ENCODE peak calls at places on chromosomes 13 and 19, in ten cellular contexts. C is ascending aorta; O is cardiac muscle cell; Z is aorta; Y is mucosa of descending colon; P is body of pancreas; N is right atrium auricular region; L is brain microvascular endothelial cell; U is effector memory CD4-positive, alpha-beta T cell; B is kidney epithelial cell. Q is an unnamed sample.

GRCh38 chr19:11160119-11160768 is 4.7 kb upstream of the SPC24 start:
- DNase-seq in B (no peak), N (no peak), Z (no peak), Y (no peak), L (no peak), O (no peak), U (no peak), P (no peak), C (no peak), Q (no peak)

GRCh38 chr19:40807147-40808020 is 8.4 kb downstream of the EGLN2 start:
- DNase-seq in B (no peak), U (no peak), L (no peak), N (no peak), Z (peak; percentile 68), C (no peak), P (no peak), O (peak; percentile 34), Y (peak; percentile 51), Q (no peak)

GRCh38 chr19:40974633-40975037 is 16.4 kb upstream of the CYP2B6 start:
- DNase-seq in B (peak; percentile 26), P (peak; percentile 79), Y (peak; percentile 74), O (peak; percentile 78), L (peak; percentile 66), Z (peak; percentile 77), C (no peak), N (peak; percentile 66), U (peak; percentile 50), Q (peak; percentile 89)

GRCh38 chr19:52410276-52410675 is 12.6 kb downstream of the ZNF528 start:
- DNase-seq in B (no peak), U (no peak), C (no peak), Z (no peak), N (no peak), L (no peak), P (no peak), O (no peak), Y (no peak), Q (no peak)

GRCh38 chr13:35720690-35721554 is 244.4 kb upstream of the MAB21L1 start:
- DNase-seq in U (no peak), N (no peak), L (peak; percentile 12), B (no peak), P (peak; percentile 26), O (peak; percentile 80), Z (no peak), C (no peak), Y (peak; percentile 53), Q (peak; percentile 83)

GRCh38 chr13:108322206-108322824 is 52.8 kb downstream of the TNFSF13B start:
- DNase-seq in N (no peak), P (no peak), B (peak; percentile 2), L (peak; percentile 22), U (no peak), Y (no peak), O (peak; percentile 66), Z (no peak), C (no peak), Q (peak; percentile 83)

GRCh38 chr19:42465827-42466280 is 23.1 kb upstream of the CXCL17 start:
- DNase-seq in C (no peak), L (no peak), B (no peak), Z (no peak), P (no peak), O (no peak), U (no peak), N (no peak), Y (no peak), Q (no peak)

GRCh38 chr13:63274772-63275171 is 1859.1 kb upstream of the PCDH20 start:
- DNase-seq in U (no peak), Y (no peak), B (no peak), L (no peak), N (no peak), O (no peak), Z (no peak), C (no peak), P (no peak), Q (no peak)

GRCh38 chr13:29785978-29786377 is 64.4 kb downstream of the UBL3 start:
- DNase-seq in U (no peak), N (no peak), Y (no peak), P (no peak), C (no peak), L (no peak), B (no peak), Z (no peak), O (no peak), Q (no peak)

GRCh38 chr19:18109731-18110671 is 12.4 kb downstream of the MAST3 start:
- DNase-seq in Z (peak; percentile 89), P (peak; percentile 68), N (no peak), L (no peak), B (no peak), U (peak; percentile 23), C (no peak), O (peak; percentile 62), Y (peak; percentile 85), Q (peak; percentile 77)

GRCh38 chr19:33407140-33407551 is 33.6 kb downstream of the CEBPG start:
- DNase-seq in L (no peak), C (no peak), Y (no peak), Z (no peak), N (no peak), O (no peak), U (no peak), P (no peak), B (no peak), Q (no peak)

GRCh38 chr19:33407716-33408115 is 34.2 kb downstream of the CEBPG start:
- DNase-seq in Z (peak; percentile 70), Y (peak; percentile 23), U (no peak), B (no peak), L (no peak), P (no peak), N (no peak), C (no peak), O (no peak), Q (no peak)

GRCh38 chr19:33409035-33409434 is 35.5 kb downstream of the CEBPG start:
- DNase-seq in Y (peak; percentile 7), L (no peak), P (no peak), B (no peak), N (no peak), C (no peak), U (no peak), Z (peak; percentile 62), O (no peak), Q (no peak)

GRCh38 chr19:33408538-33408937 is 35.0 kb downstream of the CEBPG start:
- DNase-seq in C (no peak), L (no peak), B (no peak), O (no peak), Y (peak; percentile 6), N (no peak), Z (peak; percentile 20), U (no peak), P (no peak), Q (no peak)

DNA sequence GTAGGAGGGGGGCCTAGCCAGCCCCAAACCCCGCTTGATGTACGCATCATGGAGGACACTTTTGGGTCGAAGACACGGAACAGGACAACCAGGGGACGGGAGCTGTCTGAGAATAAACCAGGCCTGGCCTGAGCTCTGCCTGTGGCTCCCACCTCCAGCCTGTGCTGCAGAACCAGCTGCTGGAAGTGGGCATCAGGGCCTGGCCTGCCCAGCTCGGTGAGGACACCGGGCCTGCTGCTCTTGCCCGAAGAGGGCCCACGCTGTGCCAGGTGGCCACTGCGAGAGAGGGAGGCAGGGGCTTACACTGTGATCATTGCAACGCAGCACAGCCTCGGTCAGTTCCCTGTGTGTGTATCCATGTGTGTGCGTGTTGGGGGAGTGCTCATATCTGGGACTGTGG is 34.6 kb downstream of the CEBPG start:
- DNase-seq in L (no peak), O (no peak), P (no peak), B (no peak), C (no peak), Z (peak; percentile 60), Y (peak; percentile 17), N (no peak), U (no peak), Q (no peak)
- H3K4me3 ChIP-seq in L (no peak overlapping the region), O (no peak overlapping the region), P (no peak overlapping the region), B (no peak overlapping the region), C (no peak overlapping the region), Z (no peak overlapping the region), Y (no peak overlapping the region), N (no peak overlapping the region), U (no peak overlapping the region), Q (no peak overlapping the region)

GRCh38 chr13:59501004-59501403 is 662.7 kb downstream of the DIAPH3 start:
- DNase-seq in O (no peak), Z (no peak), B (no peak), U (no peak), N (no peak), L (no peak), C (no peak), P (no peak), Y (no peak), Q (no peak)
- H3K4me3 ChIP-seq in O (no peak overlapping the region), Z (no peak overlapping the region), B (no peak overlapping the region), U (no peak overlapping the region), N (no peak overlapping the region), L (no peak overlapping the region), C (no peak overlapping the region), P (no peak overlapping the region), Y (no peak overlapping the region), Q (no peak overlapping the region)

GRCh38 chr19:784541-784940 is 12.7 kb upstream of the PTBP1 start:
- DNase-seq in U (no peak), L (no peak), Z (no peak), O (no peak), P (peak; percentile 59), C (no peak), Y (no peak), N (no peak), B (no peak), Q (no peak)

GRCh38 chr19:780935-781334 is 16.3 kb upstream of the PTBP1 start:
- DNase-seq in U (no peak), L (no peak), O (no peak), Y (no peak), C (no peak), P (no peak), Z (no peak), B (no peak), N (no peak), Q (no peak)

GRCh38 chr19:782195-783043 is 14.8 kb upstream of the PTBP1 start:
- DNase-seq in N (no peak), L (no peak), P (peak; percentile 66), Z (no peak), B (no peak), C (no peak), U (no peak), Y (peak; percentile 29), O (peak; percentile 33), Q (peak; percentile 81)

GRCh38 chr19:778910-779653 is 18.2 kb upstream of the PTBP1 start:
- DNase-seq in N (peak; percentile 88), L (peak; percentile 93), Y (peak; percentile 28), O (no peak), C (no peak), Z (no peak), U (no peak), P (peak; percentile 58), B (peak; percentile 83), Q (peak; percentile 97)

GRCh38 chr19:781800-782194 is 15.5 kb upstream of the PTBP1 start:
- DNase-seq in Y (no peak), L (no peak), P (no peak), O (no peak), B (no peak), N (no peak), U (no peak), Z (no peak), C (no peak), Q (no peak)
- H3K4me3 ChIP-seq in Y (no peak overlapping the region), L (no peak overlapping the region), P (no peak overlapping the region), O (no peak overlapping the region), B (no peak overlapping the region), N (peak overlapping the region; percentile 25), U (no peak overlapping the region), Z (no peak overlapping the region), C (no peak overlapping the region), Q (no peak overlapping the region)

DNA sequence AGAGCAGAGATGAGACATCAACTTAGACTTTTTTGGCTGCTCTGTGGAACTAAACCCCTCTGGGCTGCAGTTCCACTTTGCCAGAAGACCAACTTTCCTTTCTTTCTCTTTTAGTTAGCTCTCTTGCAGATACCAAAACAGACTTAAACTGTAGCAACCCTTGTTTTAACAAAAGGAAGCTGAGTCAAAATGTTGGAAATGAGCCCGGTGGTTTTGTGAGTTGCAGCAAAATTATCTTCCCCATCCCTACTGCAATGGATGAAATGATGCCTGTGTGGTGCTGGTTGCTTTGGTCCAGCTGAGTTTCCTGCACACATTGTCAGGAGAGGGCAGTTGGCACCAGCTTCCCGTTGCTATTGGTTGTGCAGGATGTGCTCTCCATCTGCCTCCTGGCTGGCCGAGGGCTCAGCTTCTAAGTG is 115.3 kb downstream of the LRCH1 start:
- DNase-seq in Y (no peak), Z (no peak), U (no peak), B (no peak), N (no peak), P (peak; percentile 47), O (no peak), C (no peak), L (peak; percentile 83), Q (peak; percentile 82)
- H3K4me3 ChIP-seq in Y (no peak overlapping the region), Z (no peak overlapping the region), U (peak overlapping the region; percentile 36), B (no peak overlapping the region), N (no peak overlapping the region), P (no peak overlapping the region), O (no peak overlapping the region), C (peak overlapping the region; percentile 17), L (peak overlapping the region; percentile 3), Q (peak overlapping the region; percentile 75)